ENCODE peak calls at places on chromosomes 1 and 21, in ten cellular contexts. One of them, this sample, is unnamed.

GRCh38 chr1:36178479-36179219 is 22.7 kb downstream of the MAP7D1 start:
- DNase-seq in GM12878: no peak
- DNase-seq in GM19239: no peak
- DNase-seq in GM03348: no peak
- DNase-seq in retina: no peak
- DNase-seq in putamen: no peak
- DNase-seq in GM23248: no peak
- DNase-seq in naive thymus-derived CD4-positive, alpha-beta T cell: no peak
- DNase-seq in activated CD4-positive, CD25-positive, alpha-beta regulatory T cell: no peak
- DNase-seq in NCI-H774: no peak
- DNase-seq in this sample: no peak

GRCh38 chr21:38504056-38504455 is 5.8 kb upstream of the ERG start:
- DNase-seq in GM12878: no peak
- DNase-seq in GM19239: no peak
- DNase-seq in GM03348: no peak
- DNase-seq in retina: no peak
- DNase-seq in putamen: no peak
- DNase-seq in GM23248: no peak
- DNase-seq in naive thymus-derived CD4-positive, alpha-beta T cell: no peak
- DNase-seq in activated CD4-positive, CD25-positive, alpha-beta regulatory T cell: no peak
- DNase-seq in NCI-H774: no peak
- DNase-seq in this sample: no peak

GRCh38 chr1:39283858-39284257 is 79.4 kb downstream of the MACF1 start:
- DNase-seq in GM12878: no peak
- DNase-seq in GM19239: no peak
- DNase-seq in GM03348: no peak
- DNase-seq in retina: no peak
- DNase-seq in putamen: no peak
- DNase-seq in GM23248: no peak
- DNase-seq in naive thymus-derived CD4-positive, alpha-beta T cell: no peak
- DNase-seq in activated CD4-positive, CD25-positive, alpha-beta regulatory T cell: no peak
- DNase-seq in NCI-H774: peak; percentile 17
- DNase-seq in this sample: no peak

GRCh38 chr1:62746086-62746808 is 37.7 kb upstream of the ATG4C start:
- DNase-seq in GM12878: no peak
- DNase-seq in GM19239: no peak
- DNase-seq in GM03348: peak; percentile 42
- DNase-seq in retina: peak; percentile 20
- DNase-seq in putamen: peak; percentile 34
- DNase-seq in GM23248: peak; percentile 81
- DNase-seq in naive thymus-derived CD4-positive, alpha-beta T cell: peak; percentile 38
- DNase-seq in activated CD4-positive, CD25-positive, alpha-beta regulatory T cell: no peak
- DNase-seq in NCI-H774: peak; percentile 51
- DNase-seq in this sample: peak; percentile 31

GRCh38 chr1:206770531-206771352 is at the start of gene IL19:
- DNase-seq in GM12878: no peak
- DNase-seq in GM19239: no peak
- DNase-seq in GM03348: peak; percentile 24
- DNase-seq in retina: no peak
- DNase-seq in putamen: peak; percentile 22
- DNase-seq in GM23248: peak; percentile 72
- DNase-seq in naive thymus-derived CD4-positive, alpha-beta T cell: no peak
- DNase-seq in activated CD4-positive, CD25-positive, alpha-beta regulatory T cell: no peak
- DNase-seq in NCI-H774: no peak
- DNase-seq in this sample: no peak

GRCh38 chr1:173900992-173901391 is 16.1 kb downstream of the SERPINC1 start:
- DNase-seq in GM12878: no peak
- DNase-seq in GM19239: no peak
- DNase-seq in GM03348: no peak
- DNase-seq in retina: no peak
- DNase-seq in putamen: no peak
- DNase-seq in GM23248: no peak
- DNase-seq in naive thymus-derived CD4-positive, alpha-beta T cell: no peak
- DNase-seq in activated CD4-positive, CD25-positive, alpha-beta regulatory T cell: no peak
- DNase-seq in NCI-H774: no peak
- DNase-seq in this sample: no peak

GRCh38 chr21:41973861-41974751 is 20.3 kb upstream of the C2CD2 start:
- DNase-seq in GM12878: no peak
- DNase-seq in GM19239: no peak
- DNase-seq in GM03348: no peak
- DNase-seq in retina: no peak
- DNase-seq in putamen: no peak
- DNase-seq in GM23248: no peak
- DNase-seq in naive thymus-derived CD4-positive, alpha-beta T cell: peak; percentile 36
- DNase-seq in activated CD4-positive, CD25-positive, alpha-beta regulatory T cell: no peak
- DNase-seq in NCI-H774: no peak
- DNase-seq in this sample: no peak

GRCh38 chr1:20185834-20186782 is at the start of the genes PLA2G2C and UBXN10:
- DNase-seq in GM12878: no peak
- DNase-seq in GM19239: peak; percentile 35
- DNase-seq in GM03348: peak; percentile 27
- DNase-seq in retina: peak; percentile 68
- DNase-seq in putamen: no peak
- DNase-seq in GM23248: peak; percentile 23
- DNase-seq in naive thymus-derived CD4-positive, alpha-beta T cell: peak; percentile 49
- DNase-seq in activated CD4-positive, CD25-positive, alpha-beta regulatory T cell: peak; percentile 13
- DNase-seq in NCI-H774: no peak
- DNase-seq in this sample: peak; percentile 34

GRCh38 chr1:78619446-78619802 is 824 bp upstream of the IFI44L start:
- DNase-seq in GM12878: no peak
- DNase-seq in GM19239: no peak
- DNase-seq in GM03348: no peak
- DNase-seq in retina: peak; percentile 22
- DNase-seq in putamen: no peak
- DNase-seq in GM23248: no peak
- DNase-seq in naive thymus-derived CD4-positive, alpha-beta T cell: no peak
- DNase-seq in activated CD4-positive, CD25-positive, alpha-beta regulatory T cell: no peak
- DNase-seq in NCI-H774: no peak
- DNase-seq in this sample: no peak

GRCh38 chr1:227883073-227883520 is 64.6 kb downstream of the WNT9A start:
- DNase-seq in GM12878: no peak
- DNase-seq in GM19239: no peak
- DNase-seq in GM03348: no peak
- DNase-seq in retina: no peak
- DNase-seq in putamen: no peak
- DNase-seq in GM23248: no peak
- DNase-seq in naive thymus-derived CD4-positive, alpha-beta T cell: no peak
- DNase-seq in activated CD4-positive, CD25-positive, alpha-beta regulatory T cell: no peak
- DNase-seq in NCI-H774: no peak
- DNase-seq in this sample: no peak

GRCh38 chr1:155219592-155220031 is 11.1 kb downstream of the MTX1 start:
- DNase-seq in GM12878: no peak
- DNase-seq in GM19239: no peak
- DNase-seq in GM03348: no peak
- DNase-seq in retina: peak; percentile 66
- DNase-seq in putamen: peak; percentile 71
- DNase-seq in GM23248: no peak
- DNase-seq in naive thymus-derived CD4-positive, alpha-beta T cell: no peak
- DNase-seq in activated CD4-positive, CD25-positive, alpha-beta regulatory T cell: no peak
- DNase-seq in NCI-H774: peak; percentile 67
- DNase-seq in this sample: no peak

GRCh38 chr1:9121891-9122409 is 7.0 kb downstream of the GPR157 start:
- DNase-seq in GM12878: peak; percentile 71
- DNase-seq in GM19239: no peak
- DNase-seq in GM03348: no peak
- DNase-seq in retina: no peak
- DNase-seq in putamen: no peak
- DNase-seq in GM23248: no peak
- DNase-seq in naive thymus-derived CD4-positive, alpha-beta T cell: peak; percentile 64
- DNase-seq in activated CD4-positive, CD25-positive, alpha-beta regulatory T cell: no peak
- DNase-seq in NCI-H774: no peak
- DNase-seq in this sample: no peak

GRCh38 chr1:85202864-85203255 is 2.0 kb upstream of the SYDE2 start:
- DNase-seq in GM12878: no peak
- DNase-seq in GM19239: no peak
- DNase-seq in GM03348: no peak
- DNase-seq in retina: no peak
- DNase-seq in putamen: no peak
- DNase-seq in GM23248: no peak
- DNase-seq in naive thymus-derived CD4-positive, alpha-beta T cell: no peak
- DNase-seq in activated CD4-positive, CD25-positive, alpha-beta regulatory T cell: no peak
- DNase-seq in NCI-H774: no peak
- DNase-seq in this sample: no peak

GRCh38 chr1:203627819-203628184 is 1.2 kb downstream of the ATP2B4 start:
- DNase-seq in GM12878: no peak
- DNase-seq in GM19239: no peak
- DNase-seq in GM03348: peak; percentile 65
- DNase-seq in retina: no peak
- DNase-seq in putamen: no peak
- DNase-seq in GM23248: peak; percentile 88
- DNase-seq in naive thymus-derived CD4-positive, alpha-beta T cell: no peak
- DNase-seq in activated CD4-positive, CD25-positive, alpha-beta regulatory T cell: no peak
- DNase-seq in NCI-H774: no peak
- DNase-seq in this sample: no peak

GRCh38 chr1:226132731-226133503 is 53.6 kb downstream of the ACBD3 start:
- DNase-seq in GM12878: no peak
- DNase-seq in GM19239: no peak
- DNase-seq in GM03348: no peak
- DNase-seq in retina: no peak
- DNase-seq in putamen: no peak
- DNase-seq in GM23248: peak; percentile 53
- DNase-seq in naive thymus-derived CD4-positive, alpha-beta T cell: no peak
- DNase-seq in activated CD4-positive, CD25-positive, alpha-beta regulatory T cell: no peak
- DNase-seq in NCI-H774: no peak
- DNase-seq in this sample: no peak

GRCh38 chr1:173554541-173555250 is 48.2 kb downstream of the SLC9C2 start:
- DNase-seq in GM12878: no peak
- DNase-seq in GM19239: no peak
- DNase-seq in GM03348: no peak
- DNase-seq in retina: no peak
- DNase-seq in putamen: no peak
- DNase-seq in GM23248: no peak
- DNase-seq in naive thymus-derived CD4-positive, alpha-beta T cell: no peak
- DNase-seq in activated CD4-positive, CD25-positive, alpha-beta regulatory T cell: no peak
- DNase-seq in NCI-H774: no peak
- DNase-seq in this sample: no peak

GRCh38 chr1:80171101-80171500 is 1164.6 kb upstream of the ADGRL4 start:
- DNase-seq in GM12878: no peak
- DNase-seq in GM19239: no peak
- DNase-seq in GM03348: no peak
- DNase-seq in retina: no peak
- DNase-seq in putamen: peak; percentile 31
- DNase-seq in GM23248: no peak
- DNase-seq in naive thymus-derived CD4-positive, alpha-beta T cell: no peak
- DNase-seq in activated CD4-positive, CD25-positive, alpha-beta regulatory T cell: no peak
- DNase-seq in NCI-H774: no peak
- DNase-seq in this sample: no peak

GRCh38 chr21:42047821-42048613 is 23.1 kb upstream of the UMODL1 start:
- DNase-seq in GM12878: no peak
- DNase-seq in GM19239: no peak
- DNase-seq in GM03348: peak; percentile 87
- DNase-seq in retina: no peak
- DNase-seq in putamen: peak; percentile 26
- DNase-seq in GM23248: peak; percentile 97
- DNase-seq in naive thymus-derived CD4-positive, alpha-beta T cell: no peak
- DNase-seq in activated CD4-positive, CD25-positive, alpha-beta regulatory T cell: no peak
- DNase-seq in NCI-H774: no peak
- DNase-seq in this sample: no peak

GRCh38 chr1:230768903-230769570 is 21.8 kb downstream of the CAPN9 start:
- DNase-seq in GM12878: no peak
- DNase-seq in GM19239: no peak
- DNase-seq in GM03348: peak; percentile 51
- DNase-seq in retina: no peak
- DNase-seq in putamen: no peak
- DNase-seq in GM23248: peak; percentile 62
- DNase-seq in naive thymus-derived CD4-positive, alpha-beta T cell: no peak
- DNase-seq in activated CD4-positive, CD25-positive, alpha-beta regulatory T cell: no peak
- DNase-seq in NCI-H774: no peak
- DNase-seq in this sample: no peak

GRCh38 chr1:234638832-234639799 is 29.1 kb upstream of the IRF2BP2 start:
- DNase-seq in GM12878: no peak
- DNase-seq in GM19239: no peak
- DNase-seq in GM03348: no peak
- DNase-seq in retina: no peak
- DNase-seq in putamen: no peak
- DNase-seq in GM23248: no peak
- DNase-seq in naive thymus-derived CD4-positive, alpha-beta T cell: no peak
- DNase-seq in activated CD4-positive, CD25-positive, alpha-beta regulatory T cell: no peak
- DNase-seq in NCI-H774: no peak
- DNase-seq in this sample: no peak

GRCh38 chr1:227318852-227319607 is 738 bp upstream of the CDC42BPA start:
- DNase-seq in GM12878: no peak
- DNase-seq in GM19239: no peak
- DNase-seq in GM03348: peak; percentile 63
- DNase-seq in retina: peak; percentile 87
- DNase-seq in putamen: peak; percentile 85
- DNase-seq in GM23248: peak; percentile 51
- DNase-seq in naive thymus-derived CD4-positive, alpha-beta T cell: no peak
- DNase-seq in activated CD4-positive, CD25-positive, alpha-beta regulatory T cell: no peak
- DNase-seq in NCI-H774: peak; percentile 56
- DNase-seq in this sample: no peak

GRCh38 chr1:201482755-201483154 is 13.8 kb upstream of the PHLDA3 start:
- DNase-seq in GM12878: no peak
- DNase-seq in GM19239: no peak
- DNase-seq in GM03348: no peak
- DNase-seq in retina: no peak
- DNase-seq in putamen: no peak
- DNase-seq in GM23248: no peak
- DNase-seq in naive thymus-derived CD4-positive, alpha-beta T cell: no peak
- DNase-seq in activated CD4-positive, CD25-positive, alpha-beta regulatory T cell: no peak
- DNase-seq in NCI-H774: no peak
- DNase-seq in this sample: no peak

GRCh38 chr1:29256979-29257804 is 20.9 kb downstream of the PTPRU start:
- DNase-seq in GM12878: no peak
- DNase-seq in GM19239: no peak
- DNase-seq in GM03348: peak; percentile 36
- DNase-seq in retina: peak; percentile 55
- DNase-seq in putamen: no peak
- DNase-seq in GM23248: peak; percentile 53
- DNase-seq in naive thymus-derived CD4-positive, alpha-beta T cell: no peak
- DNase-seq in activated CD4-positive, CD25-positive, alpha-beta regulatory T cell: no peak
- DNase-seq in NCI-H774: no peak
- DNase-seq in this sample: no peak

GRCh38 chr1:165367375-165367993 is 11.0 kb upstream of the LMX1A start:
- DNase-seq in GM12878: peak; percentile 3
- DNase-seq in GM19239: peak; percentile 64
- DNase-seq in GM03348: peak; percentile 79
- DNase-seq in retina: peak; percentile 81
- DNase-seq in putamen: peak; percentile 39
- DNase-seq in GM23248: peak; percentile 62
- DNase-seq in naive thymus-derived CD4-positive, alpha-beta T cell: peak; percentile 53
- DNase-seq in activated CD4-positive, CD25-positive, alpha-beta regulatory T cell: peak; percentile 47
- DNase-seq in NCI-H774: peak; percentile 63
- DNase-seq in this sample: peak; percentile 84